ENCODE peak calls at places on chromosomes 3 and 15, in five cellular contexts. One of them, this sample, is unnamed.

GRCh38 chr3:155807823-155808222 is 1.7 kb upstream of the C3orf33 start:
- ATAC-seq in central memory CD8-positive, alpha-beta T cell: no peak
- ATAC-seq in left ventricle myocardium superior: peak; percentile 67
- ATAC-seq in stimulated activated effector memory CD8-positive, alpha-beta T cell treated with anti-CD3 and anti-CD28 coated beads, Interleukin-12 subunit alpha, Interleukin-12 subunit beta, amount 100 ng/mL, for 72 hours: no peak
- ATAC-seq in activated CD4-positive, alpha-beta T cell treated with anti-CD3 and anti-CD28 coated beads for 36 hours: no peak
- ATAC-seq in this sample: no peak

GRCh38 chr3:28286595-28286994 is 45.2 kb downstream of the CMC1 start:
- ATAC-seq in central memory CD8-positive, alpha-beta T cell: peak; percentile 73
- ATAC-seq in left ventricle myocardium superior: peak; percentile 67
- ATAC-seq in stimulated activated effector memory CD8-positive, alpha-beta T cell treated with anti-CD3 and anti-CD28 coated beads, Interleukin-12 subunit alpha, Interleukin-12 subunit beta, amount 100 ng/mL, for 72 hours: peak; percentile 77
- ATAC-seq in activated CD4-positive, alpha-beta T cell treated with anti-CD3 and anti-CD28 coated beads for 36 hours: peak; percentile 60
- ATAC-seq in this sample: no peak

GRCh38 chr3:116444099-116444700 is 1.1 kb downstream of the LSAMP start:
- ATAC-seq in central memory CD8-positive, alpha-beta T cell: no peak
- ATAC-seq in left ventricle myocardium superior: no peak
- ATAC-seq in stimulated activated effector memory CD8-positive, alpha-beta T cell treated with anti-CD3 and anti-CD28 coated beads, Interleukin-12 subunit alpha, Interleukin-12 subunit beta, amount 100 ng/mL, for 72 hours: no peak
- ATAC-seq in activated CD4-positive, alpha-beta T cell treated with anti-CD3 and anti-CD28 coated beads for 36 hours: no peak
- ATAC-seq in this sample: no peak

GRCh38 chr15:93861956-93862741 is 369.2 kb upstream of the MCTP2 start:
- ATAC-seq in central memory CD8-positive, alpha-beta T cell: no peak
- ATAC-seq in left ventricle myocardium superior: peak; percentile 15
- ATAC-seq in stimulated activated effector memory CD8-positive, alpha-beta T cell treated with anti-CD3 and anti-CD28 coated beads, Interleukin-12 subunit alpha, Interleukin-12 subunit beta, amount 100 ng/mL, for 72 hours: no peak
- ATAC-seq in activated CD4-positive, alpha-beta T cell treated with anti-CD3 and anti-CD28 coated beads for 36 hours: no peak
- ATAC-seq in this sample: no peak

GRCh38 chr3:189563841-189564563 is 67.2 kb upstream of the TP63 start:
- ATAC-seq in central memory CD8-positive, alpha-beta T cell: peak; percentile 40
- ATAC-seq in left ventricle myocardium superior: no peak
- ATAC-seq in stimulated activated effector memory CD8-positive, alpha-beta T cell treated with anti-CD3 and anti-CD28 coated beads, Interleukin-12 subunit alpha, Interleukin-12 subunit beta, amount 100 ng/mL, for 72 hours: peak; percentile 99
- ATAC-seq in activated CD4-positive, alpha-beta T cell treated with anti-CD3 and anti-CD28 coated beads for 36 hours: peak; percentile 95
- ATAC-seq in this sample: peak; percentile 99

GRCh38 chr15:99110581-99111320 is 5.9 kb downstream of the SYNM start:
- ATAC-seq in central memory CD8-positive, alpha-beta T cell: no peak
- ATAC-seq in left ventricle myocardium superior: no peak
- ATAC-seq in stimulated activated effector memory CD8-positive, alpha-beta T cell treated with anti-CD3 and anti-CD28 coated beads, Interleukin-12 subunit alpha, Interleukin-12 subunit beta, amount 100 ng/mL, for 72 hours: no peak
- ATAC-seq in activated CD4-positive, alpha-beta T cell treated with anti-CD3 and anti-CD28 coated beads for 36 hours: no peak
- ATAC-seq in this sample: no peak

GRCh38 chr3:140844072-140844471 is 97.6 kb upstream of the SLC25A36 start:
- ATAC-seq in central memory CD8-positive, alpha-beta T cell: no peak
- ATAC-seq in left ventricle myocardium superior: no peak
- ATAC-seq in stimulated activated effector memory CD8-positive, alpha-beta T cell treated with anti-CD3 and anti-CD28 coated beads, Interleukin-12 subunit alpha, Interleukin-12 subunit beta, amount 100 ng/mL, for 72 hours: no peak
- ATAC-seq in activated CD4-positive, alpha-beta T cell treated with anti-CD3 and anti-CD28 coated beads for 36 hours: no peak
- ATAC-seq in this sample: no peak

GRCh38 chr3:143206955-143207337 is 87.4 kb downstream of the CHST2 start:
- ATAC-seq in central memory CD8-positive, alpha-beta T cell: no peak
- ATAC-seq in left ventricle myocardium superior: no peak
- ATAC-seq in stimulated activated effector memory CD8-positive, alpha-beta T cell treated with anti-CD3 and anti-CD28 coated beads, Interleukin-12 subunit alpha, Interleukin-12 subunit beta, amount 100 ng/mL, for 72 hours: no peak
- ATAC-seq in activated CD4-positive, alpha-beta T cell treated with anti-CD3 and anti-CD28 coated beads for 36 hours: no peak
- ATAC-seq in this sample: no peak

GRCh38 chr15:57387644-57388076 is 11.4 kb downstream of the CGNL1 start:
- ATAC-seq in central memory CD8-positive, alpha-beta T cell: no peak
- ATAC-seq in left ventricle myocardium superior: no peak
- ATAC-seq in stimulated activated effector memory CD8-positive, alpha-beta T cell treated with anti-CD3 and anti-CD28 coated beads, Interleukin-12 subunit alpha, Interleukin-12 subunit beta, amount 100 ng/mL, for 72 hours: no peak
- ATAC-seq in activated CD4-positive, alpha-beta T cell treated with anti-CD3 and anti-CD28 coated beads for 36 hours: no peak
- ATAC-seq in this sample: no peak

GRCh38 chr3:4524423-4524769 is 31.2 kb downstream of the ITPR1 start:
- ATAC-seq in central memory CD8-positive, alpha-beta T cell: no peak
- ATAC-seq in left ventricle myocardium superior: peak; percentile 15
- ATAC-seq in stimulated activated effector memory CD8-positive, alpha-beta T cell treated with anti-CD3 and anti-CD28 coated beads, Interleukin-12 subunit alpha, Interleukin-12 subunit beta, amount 100 ng/mL, for 72 hours: no peak
- ATAC-seq in activated CD4-positive, alpha-beta T cell treated with anti-CD3 and anti-CD28 coated beads for 36 hours: no peak
- ATAC-seq in this sample: no peak

GRCh38 chr15:75723847-75724660 is 11.4 kb upstream of the CSPG4 start:
- ATAC-seq in central memory CD8-positive, alpha-beta T cell: peak; percentile 41
- ATAC-seq in left ventricle myocardium superior: peak; percentile 87
- ATAC-seq in stimulated activated effector memory CD8-positive, alpha-beta T cell treated with anti-CD3 and anti-CD28 coated beads, Interleukin-12 subunit alpha, Interleukin-12 subunit beta, amount 100 ng/mL, for 72 hours: peak; percentile 49
- ATAC-seq in activated CD4-positive, alpha-beta T cell treated with anti-CD3 and anti-CD28 coated beads for 36 hours: peak; percentile 53
- ATAC-seq in this sample: peak; percentile 66

GRCh38 chr15:63308947-63309346 is 31.5 kb downstream of the APH1B start:
- ATAC-seq in central memory CD8-positive, alpha-beta T cell: no peak
- ATAC-seq in left ventricle myocardium superior: no peak
- ATAC-seq in stimulated activated effector memory CD8-positive, alpha-beta T cell treated with anti-CD3 and anti-CD28 coated beads, Interleukin-12 subunit alpha, Interleukin-12 subunit beta, amount 100 ng/mL, for 72 hours: no peak
- ATAC-seq in activated CD4-positive, alpha-beta T cell treated with anti-CD3 and anti-CD28 coated beads for 36 hours: no peak
- ATAC-seq in this sample: no peak

GRCh38 chr3:152236741-152237140 is 32.0 kb upstream of the MBNL1 start:
- ATAC-seq in central memory CD8-positive, alpha-beta T cell: no peak
- ATAC-seq in left ventricle myocardium superior: no peak
- ATAC-seq in stimulated activated effector memory CD8-positive, alpha-beta T cell treated with anti-CD3 and anti-CD28 coated beads, Interleukin-12 subunit alpha, Interleukin-12 subunit beta, amount 100 ng/mL, for 72 hours: peak; percentile 46
- ATAC-seq in activated CD4-positive, alpha-beta T cell treated with anti-CD3 and anti-CD28 coated beads for 36 hours: peak; percentile 34
- ATAC-seq in this sample: peak; percentile 46

GRCh38 chr15:94683912-94684311 is 452.6 kb downstream of the MCTP2 start:
- ATAC-seq in central memory CD8-positive, alpha-beta T cell: no peak
- ATAC-seq in left ventricle myocardium superior: no peak
- ATAC-seq in stimulated activated effector memory CD8-positive, alpha-beta T cell treated with anti-CD3 and anti-CD28 coated beads, Interleukin-12 subunit alpha, Interleukin-12 subunit beta, amount 100 ng/mL, for 72 hours: no peak
- ATAC-seq in activated CD4-positive, alpha-beta T cell treated with anti-CD3 and anti-CD28 coated beads for 36 hours: no peak
- ATAC-seq in this sample: no peak

GRCh38 chr3:9279959-9280358 is 30.5 kb upstream of the SRGAP3 start:
- ATAC-seq in central memory CD8-positive, alpha-beta T cell: no peak
- ATAC-seq in left ventricle myocardium superior: no peak
- ATAC-seq in stimulated activated effector memory CD8-positive, alpha-beta T cell treated with anti-CD3 and anti-CD28 coated beads, Interleukin-12 subunit alpha, Interleukin-12 subunit beta, amount 100 ng/mL, for 72 hours: no peak
- ATAC-seq in activated CD4-positive, alpha-beta T cell treated with anti-CD3 and anti-CD28 coated beads for 36 hours: no peak
- ATAC-seq in this sample: no peak

GRCh38 chr15:87672309-87672897 is 584.1 kb downstream of the NTRK3 start:
- ATAC-seq in central memory CD8-positive, alpha-beta T cell: no peak
- ATAC-seq in left ventricle myocardium superior: peak; percentile 29
- ATAC-seq in stimulated activated effector memory CD8-positive, alpha-beta T cell treated with anti-CD3 and anti-CD28 coated beads, Interleukin-12 subunit alpha, Interleukin-12 subunit beta, amount 100 ng/mL, for 72 hours: no peak
- ATAC-seq in activated CD4-positive, alpha-beta T cell treated with anti-CD3 and anti-CD28 coated beads for 36 hours: no peak
- ATAC-seq in this sample: no peak